ENCODE peak calls at places on chromosomes 1 and 21, in nine cellular contexts. F, P, Z, E, W, L, J, O and H are unnamed samples.

GRCh38 chr1:16612332-16613172 is 812 bp downstream of the NBPF1 start:
- DNase-seq in F (peak), P (peak), Z (no peak), E (peak), W (peak), L (peak), J (peak), O (peak), H (peak)

GRCh38 chr1:148388260-148389026 is 94.7 kb downstream of the PPIAL4G start:
- DNase-seq in F (peak), P (peak), Z (no peak), E (peak), W (peak), L (peak), J (peak), O (peak), H (peak)

GRCh38 chr1:38451541-38451993 is 405.0 kb upstream of the POU3F1 start:
- DNase-seq in F (no peak), P (no peak), Z (no peak), E (no peak), W (no peak), L (no peak), J (no peak), O (no peak), H (peak)

GRCh38 chr1:112466078-112466660 is 42.6 kb upstream of the WNT2B start:
- DNase-seq in F (peak), P (peak), Z (peak), E (peak), W (peak), L (peak), J (peak), O (peak), H (peak)

GRCh38 chr21:41168391-41169257 is 664 bp downstream of the BACE2 start:
- DNase-seq in F (no peak), P (peak), Z (no peak), E (peak), W (peak), L (no peak), J (peak), O (peak), H (no peak)

GRCh38 chr1:169604781-169605560 is 18.7 kb upstream of the F5 start:
- DNase-seq in F (no peak), P (peak), Z (peak), E (no peak), W (no peak), L (no peak), J (no peak), O (no peak), H (no peak)

GRCh38 chr1:230977781-230978490 is 725 bp downstream of the TTC13 start:
- DNase-seq in F (peak), P (peak), Z (peak), E (peak), W (peak), L (no peak), J (peak), O (peak), H (no peak)

GRCh38 chr1:205248793-205249601 is 21.3 kb downstream of the TMCC2 start:
- DNase-seq in F (no peak), P (no peak), Z (no peak), E (peak), W (no peak), L (peak), J (peak), O (peak), H (peak)

GRCh38 chr21:45586289-45586858 is 44.1 kb upstream of the SLC19A1 start:
- DNase-seq in F (no peak), P (no peak), Z (no peak), E (no peak), W (no peak), L (no peak), J (no peak), O (no peak), H (no peak)

GRCh38 chr1:97137862-97138514 is 416.4 kb downstream of the PTBP2 start:
- DNase-seq in F (no peak), P (no peak), Z (peak), E (no peak), W (peak), L (no peak), J (no peak), O (peak), H (peak)

GRCh38 chr1:37498872-37499617 is 15.5 kb downstream of the MEAF6 start:
- DNase-seq in F (no peak), P (no peak), Z (no peak), E (peak), W (no peak), L (no peak), J (no peak), O (peak), H (no peak)

GRCh38 chr1:246203180-246203579 is 303.9 kb downstream of the SMYD3 start:
- DNase-seq in F (no peak), P (no peak), Z (no peak), E (no peak), W (no peak), L (no peak), J (no peak), O (no peak), H (no peak)

GRCh38 chr1:95098196-95098595 is 19.0 kb upstream of the TLCD4 start:
- DNase-seq in F (no peak), P (no peak), Z (no peak), E (no peak), W (no peak), L (no peak), J (no peak), O (no peak), H (no peak)

GRCh38 chr1:17480846-17481245 is 41.4 kb upstream of the RCC2 start:
- DNase-seq in F (no peak), P (no peak), Z (no peak), E (no peak), W (no peak), L (no peak), J (no peak), O (no peak), H (no peak)

GRCh38 chr1:159473335-159473734 is 33.8 kb downstream of the OR10J1 start:
- DNase-seq in F (no peak), P (no peak), Z (no peak), E (no peak), W (no peak), L (no peak), J (no peak), O (no peak), H (no peak)

GRCh38 chr1:9825101-9826074 is 1.6 kb upstream of the CLSTN1 start:
- DNase-seq in F (peak), P (peak), Z (no peak), E (peak), W (no peak), L (no peak), J (no peak), O (peak), H (peak)

GRCh38 chr21:39048574-39048973 is 134.7 kb downstream of the PSMG1 start:
- DNase-seq in F (no peak), P (no peak), Z (no peak), E (no peak), W (no peak), L (no peak), J (no peak), O (no peak), H (no peak)

GRCh38 chr1:35718492-35719336 is at the start of gene C1orf216:
- DNase-seq in F (peak), P (peak), Z (peak), E (peak), W (no peak), L (peak), J (peak), O (peak), H (no peak)

GRCh38 chr1:184745929-184746583 is 8.6 kb downstream of the EDEM3 start:
- DNase-seq in F (no peak), P (no peak), Z (peak), E (no peak), W (no peak), L (no peak), J (no peak), O (no peak), H (peak)

GRCh38 chr1:25232866-25233784 is 823 bp upstream of the SYF2 start:
- DNase-seq in F (no peak), P (peak), Z (no peak), E (peak), W (no peak), L (peak), J (no peak), O (peak), H (peak)

GRCh38 chr1:230750986-230751625 is 3.9 kb downstream of the CAPN9 start:
- DNase-seq in F (no peak), P (no peak), Z (no peak), E (no peak), W (no peak), L (no peak), J (no peak), O (no peak), H (no peak)

GRCh38 chr1:10941891-10942541 is 70.4 kb upstream of the TARDBP start:
- DNase-seq in F (peak), P (peak), Z (peak), E (peak), W (no peak), L (no peak), J (peak), O (peak), H (no peak)

GRCh38 chr1:160768295-160768657 is 27.7 kb upstream of the LY9 start:
- DNase-seq in F (peak), P (peak), Z (peak), E (peak), W (no peak), L (no peak), J (no peak), O (peak), H (no peak)

GRCh38 chr1:12546771-12547585 is 71.0 kb downstream of the DHRS3 start:
- DNase-seq in F (no peak), P (no peak), Z (no peak), E (no peak), W (no peak), L (no peak), J (no peak), O (no peak), H (no peak)

GRCh38 chr1:28329395-28330153 is 734 bp downstream of the MED18 start:
- DNase-seq in F (peak), P (no peak), Z (no peak), E (peak), W (no peak), L (no peak), J (peak), O (peak), H (no peak)

GRCh38 chr21:42703936-42704335 is 50.5 kb downstream of the PDE9A start:
- DNase-seq in F (no peak), P (no peak), Z (no peak), E (no peak), W (no peak), L (no peak), J (no peak), O (peak), H (no peak)

GRCh38 chr1:22143065-22143514 is at the start of gene WNT4:
- DNase-seq in F (no peak), P (peak), Z (no peak), E (peak), W (no peak), L (no peak), J (no peak), O (peak), H (no peak)

GRCh38 chr1:55823521-55824296 is 608.5 kb upstream of the USP24 start:
- DNase-seq in F (no peak), P (no peak), Z (no peak), E (no peak), W (no peak), L (no peak), J (no peak), O (no peak), H (no peak)

GRCh38 chr21:19256934-19257660 is 853.5 kb upstream of the TMPRSS15 start:
- DNase-seq in F (no peak), P (no peak), Z (no peak), E (no peak), W (no peak), L (no peak), J (no peak), O (no peak), H (no peak)